ENCODE peak calls at places on chromosomes 12 and 14, in nine cellular contexts. One of them, this sample, is unnamed.

GRCh38 chr14:20820063-20820904 is 17.6 kb upstream of the RNASE1 start:
- DNase-seq in fibroblast of pulmonary artery: no peak
- DNase-seq in substantia nigra: no peak
- DNase-seq in cardiac fibroblast: no peak
- DNase-seq in astrocyte of the hippocampus: no peak
- DNase-seq in cardiac muscle cell: no peak
- DNase-seq in mesothelial cell of epicardium: no peak
- DNase-seq in DND-41: no peak
- DNase-seq in stimulated activated CD4-positive, alpha-beta T cell treated with anti-CD3 and anti-CD28 coated beads, Interleukin-15, amount 100 ng/mL, for 24 hours: no peak
- DNase-seq in this sample: no peak

GRCh38 chr14:100979780-100980179 is 76.3 kb upstream of the RTL1 start:
- DNase-seq in cardiac fibroblast: peak; percentile 72
- DNase-seq in DND-41: no peak
- DNase-seq in stimulated activated CD4-positive, alpha-beta T cell treated with anti-CD3 and anti-CD28 coated beads, Interleukin-15, amount 100 ng/mL, for 24 hours: no peak
- DNase-seq in mesothelial cell of epicardium: no peak
- DNase-seq in cardiac muscle cell: no peak
- DNase-seq in fibroblast of pulmonary artery: peak; percentile 57
- DNase-seq in astrocyte of the hippocampus: peak; percentile 46
- DNase-seq in substantia nigra: no peak
- DNase-seq in this sample: peak; percentile 18

GRCh38 chr14:39169541-39169900 is 612 bp downstream of the TRAPPC6B start:
- DNase-seq in astrocyte of the hippocampus: peak; percentile 38
- DNase-seq in cardiac muscle cell: no peak
- DNase-seq in substantia nigra: no peak
- DNase-seq in mesothelial cell of epicardium: no peak
- DNase-seq in fibroblast of pulmonary artery: no peak
- DNase-seq in stimulated activated CD4-positive, alpha-beta T cell treated with anti-CD3 and anti-CD28 coated beads, Interleukin-15, amount 100 ng/mL, for 24 hours: no peak
- DNase-seq in cardiac fibroblast: peak; percentile 11
- DNase-seq in DND-41: no peak
- DNase-seq in this sample: peak; percentile 18

GRCh38 chr14:87002831-87003230 is 990.2 kb downstream of the GALC start:
- DNase-seq in DND-41: no peak
- DNase-seq in cardiac fibroblast: no peak
- DNase-seq in fibroblast of pulmonary artery: no peak
- DNase-seq in substantia nigra: no peak
- DNase-seq in astrocyte of the hippocampus: no peak
- DNase-seq in stimulated activated CD4-positive, alpha-beta T cell treated with anti-CD3 and anti-CD28 coated beads, Interleukin-15, amount 100 ng/mL, for 24 hours: no peak
- DNase-seq in mesothelial cell of epicardium: no peak
- DNase-seq in cardiac muscle cell: no peak
- DNase-seq in this sample: peak; percentile 6

GRCh38 chr14:93315575-93315974 is 17.3 kb downstream of the BTBD7 start:
- DNase-seq in astrocyte of the hippocampus: no peak
- DNase-seq in fibroblast of pulmonary artery: no peak
- DNase-seq in mesothelial cell of epicardium: no peak
- DNase-seq in stimulated activated CD4-positive, alpha-beta T cell treated with anti-CD3 and anti-CD28 coated beads, Interleukin-15, amount 100 ng/mL, for 24 hours: no peak
- DNase-seq in cardiac fibroblast: no peak
- DNase-seq in cardiac muscle cell: no peak
- DNase-seq in substantia nigra: no peak
- DNase-seq in DND-41: no peak
- DNase-seq in this sample: no peak

GRCh38 chr14:88613552-88614010 is 50.7 kb downstream of the ZC3H14 start:
- DNase-seq in mesothelial cell of epicardium: no peak
- DNase-seq in stimulated activated CD4-positive, alpha-beta T cell treated with anti-CD3 and anti-CD28 coated beads, Interleukin-15, amount 100 ng/mL, for 24 hours: no peak
- DNase-seq in cardiac muscle cell: no peak
- DNase-seq in substantia nigra: no peak
- DNase-seq in cardiac fibroblast: peak; percentile 62
- DNase-seq in DND-41: no peak
- DNase-seq in fibroblast of pulmonary artery: peak; percentile 44
- DNase-seq in astrocyte of the hippocampus: peak; percentile 80
- DNase-seq in this sample: peak; percentile 11

GRCh38 chr14:64880382-64881121 is 845 bp upstream of the SPTB start:
- DNase-seq in astrocyte of the hippocampus: peak; percentile 33
- DNase-seq in stimulated activated CD4-positive, alpha-beta T cell treated with anti-CD3 and anti-CD28 coated beads, Interleukin-15, amount 100 ng/mL, for 24 hours: peak; percentile 80
- DNase-seq in mesothelial cell of epicardium: peak; percentile 67
- DNase-seq in DND-41: peak; percentile 68
- DNase-seq in cardiac muscle cell: peak; percentile 69
- DNase-seq in substantia nigra: no peak
- DNase-seq in fibroblast of pulmonary artery: no peak
- DNase-seq in cardiac fibroblast: no peak
- DNase-seq in this sample: peak; percentile 42

GRCh38 chr12:103590271-103590670 is 3.2 kb downstream of the STAB2 start:
- DNase-seq in substantia nigra: no peak
- DNase-seq in stimulated activated CD4-positive, alpha-beta T cell treated with anti-CD3 and anti-CD28 coated beads, Interleukin-15, amount 100 ng/mL, for 24 hours: no peak
- DNase-seq in cardiac muscle cell: no peak
- DNase-seq in astrocyte of the hippocampus: no peak
- DNase-seq in fibroblast of pulmonary artery: no peak
- DNase-seq in cardiac fibroblast: no peak
- DNase-seq in mesothelial cell of epicardium: no peak
- DNase-seq in DND-41: no peak
- DNase-seq in this sample: no peak

GRCh38 chr12:67732857-67733256 is 84.3 kb downstream of the DYRK2 start:
- DNase-seq in stimulated activated CD4-positive, alpha-beta T cell treated with anti-CD3 and anti-CD28 coated beads, Interleukin-15, amount 100 ng/mL, for 24 hours: no peak
- DNase-seq in mesothelial cell of epicardium: no peak
- DNase-seq in DND-41: no peak
- DNase-seq in fibroblast of pulmonary artery: no peak
- DNase-seq in cardiac fibroblast: no peak
- DNase-seq in astrocyte of the hippocampus: no peak
- DNase-seq in substantia nigra: no peak
- DNase-seq in cardiac muscle cell: no peak
- DNase-seq in this sample: no peak

GRCh38 chr12:4486049-4486699 is 40.6 kb upstream of the FGF6 start:
- DNase-seq in stimulated activated CD4-positive, alpha-beta T cell treated with anti-CD3 and anti-CD28 coated beads, Interleukin-15, amount 100 ng/mL, for 24 hours: no peak
- DNase-seq in substantia nigra: no peak
- DNase-seq in mesothelial cell of epicardium: no peak
- DNase-seq in cardiac fibroblast: no peak
- DNase-seq in fibroblast of pulmonary artery: no peak
- DNase-seq in astrocyte of the hippocampus: no peak
- DNase-seq in cardiac muscle cell: no peak
- DNase-seq in DND-41: no peak
- DNase-seq in this sample: no peak

GRCh38 chr14:32313977-32314376 is 15.1 kb upstream of the AKAP6 start:
- DNase-seq in cardiac muscle cell: no peak
- DNase-seq in cardiac fibroblast: no peak
- DNase-seq in DND-41: no peak
- DNase-seq in astrocyte of the hippocampus: no peak
- DNase-seq in fibroblast of pulmonary artery: no peak
- DNase-seq in stimulated activated CD4-positive, alpha-beta T cell treated with anti-CD3 and anti-CD28 coated beads, Interleukin-15, amount 100 ng/mL, for 24 hours: no peak
- DNase-seq in mesothelial cell of epicardium: no peak
- DNase-seq in substantia nigra: no peak
- DNase-seq in this sample: no peak

GRCh38 chr14:91395998-91396660 is 21.5 kb downstream of the CCDC88C start:
- DNase-seq in DND-41: no peak
- DNase-seq in fibroblast of pulmonary artery: no peak
- DNase-seq in stimulated activated CD4-positive, alpha-beta T cell treated with anti-CD3 and anti-CD28 coated beads, Interleukin-15, amount 100 ng/mL, for 24 hours: no peak
- DNase-seq in mesothelial cell of epicardium: no peak
- DNase-seq in cardiac fibroblast: no peak
- DNase-seq in cardiac muscle cell: no peak
- DNase-seq in astrocyte of the hippocampus: no peak
- DNase-seq in substantia nigra: no peak
- DNase-seq in this sample: no peak

GRCh38 chr12:77615331-77615730 is 215.4 kb upstream of the NAV3 start:
- DNase-seq in DND-41: no peak
- DNase-seq in fibroblast of pulmonary artery: peak; percentile 17
- DNase-seq in substantia nigra: no peak
- DNase-seq in cardiac fibroblast: peak; percentile 7
- DNase-seq in stimulated activated CD4-positive, alpha-beta T cell treated with anti-CD3 and anti-CD28 coated beads, Interleukin-15, amount 100 ng/mL, for 24 hours: no peak
- DNase-seq in cardiac muscle cell: no peak
- DNase-seq in mesothelial cell of epicardium: no peak
- DNase-seq in astrocyte of the hippocampus: no peak
- DNase-seq in this sample: no peak

GRCh38 chr14:23058654-23059504 is 1.6 kb upstream of the CDH24 start:
- DNase-seq in cardiac muscle cell: no peak
- DNase-seq in stimulated activated CD4-positive, alpha-beta T cell treated with anti-CD3 and anti-CD28 coated beads, Interleukin-15, amount 100 ng/mL, for 24 hours: no peak
- DNase-seq in DND-41: no peak
- DNase-seq in fibroblast of pulmonary artery: no peak
- DNase-seq in astrocyte of the hippocampus: no peak
- DNase-seq in substantia nigra: no peak
- DNase-seq in cardiac fibroblast: no peak
- DNase-seq in mesothelial cell of epicardium: no peak
- DNase-seq in this sample: no peak

GRCh38 chr12:30268036-30268435 is 427.6 kb downstream of the IPO8 start:
- DNase-seq in stimulated activated CD4-positive, alpha-beta T cell treated with anti-CD3 and anti-CD28 coated beads, Interleukin-15, amount 100 ng/mL, for 24 hours: no peak
- DNase-seq in cardiac muscle cell: no peak
- DNase-seq in substantia nigra: no peak
- DNase-seq in fibroblast of pulmonary artery: peak; percentile 8
- DNase-seq in cardiac fibroblast: no peak
- DNase-seq in mesothelial cell of epicardium: no peak
- DNase-seq in astrocyte of the hippocampus: peak; percentile 39
- DNase-seq in DND-41: no peak
- DNase-seq in this sample: no peak

GRCh38 chr12:17661250-17661649 is 428.7 kb downstream of the RERGL start:
- DNase-seq in fibroblast of pulmonary artery: no peak
- DNase-seq in astrocyte of the hippocampus: no peak
- DNase-seq in stimulated activated CD4-positive, alpha-beta T cell treated with anti-CD3 and anti-CD28 coated beads, Interleukin-15, amount 100 ng/mL, for 24 hours: no peak
- DNase-seq in DND-41: no peak
- DNase-seq in cardiac fibroblast: no peak
- DNase-seq in mesothelial cell of epicardium: no peak
- DNase-seq in cardiac muscle cell: no peak
- DNase-seq in substantia nigra: no peak
- DNase-seq in this sample: no peak

GRCh38 chr14:99574099-99574880 is 29.7 kb downstream of the CCDC85C start:
- DNase-seq in cardiac muscle cell: peak; percentile 91
- DNase-seq in cardiac fibroblast: peak; percentile 47
- DNase-seq in mesothelial cell of epicardium: peak; percentile 86
- DNase-seq in stimulated activated CD4-positive, alpha-beta T cell treated with anti-CD3 and anti-CD28 coated beads, Interleukin-15, amount 100 ng/mL, for 24 hours: no peak
- DNase-seq in fibroblast of pulmonary artery: peak; percentile 85
- DNase-seq in DND-41: no peak
- DNase-seq in substantia nigra: no peak
- DNase-seq in astrocyte of the hippocampus: peak; percentile 94
- DNase-seq in this sample: peak; percentile 93

This sample was measured in GM03348.